ENCODE peak calls at places on chromosomes 5 and 9, in six cellular contexts. X is vagina, D is ovary, Z is suprapubic skin, A is right lobe of liver, O is stomach. L is an unnamed sample.

GRCh38 chr5:137752873-137753226 is 1.3 kb downstream of the HNRNPA0 start:
- DNase-seq in X (no peak), D (no peak), Z (no peak), A (peak), O (peak), L (no peak)

GRCh38 chr5:39891376-39891775 is 466.6 kb upstream of the DAB2 start:
- DNase-seq in X (no peak), D (no peak), Z (no peak), A (no peak), O (no peak), L (no peak)

GRCh38 chr9:120177121-120177520 is 402.8 kb downstream of the CDK5RAP2 start:
- DNase-seq in X (no peak), D (no peak), Z (no peak), A (no peak), O (no peak), L (no peak)

GRCh38 chr5:157690690-157691433 is 19.5 kb downstream of the C5orf52 start:
- DNase-seq in X (no peak), D (no peak), Z (no peak), A (no peak), O (no peak), L (no peak)

GRCh38 chr5:16978296-16978695 is 42.2 kb upstream of the MYO10 start:
- DNase-seq in X (no peak), D (no peak), Z (no peak), A (no peak), O (no peak), L (no peak)

GRCh38 chr5:96402500-96402899 is 30.5 kb downstream of the PCSK1 start:
- DNase-seq in X (no peak), D (no peak), Z (no peak), A (no peak), O (no peak), L (no peak)

GRCh38 chr9:120839146-120839545 is 3.6 kb downstream of the PSMD5 start:
- DNase-seq in X (no peak), D (no peak), Z (no peak), A (no peak), O (no peak), L (no peak)

GRCh38 chr9:7452378-7452777 is 347.2 kb downstream of the DMAC1 start:
- DNase-seq in X (no peak), D (no peak), Z (no peak), A (no peak), O (no peak), L (no peak)

GRCh38 chr5:53052499-53052898 is 57.1 kb downstream of the MOCS2 start:
- DNase-seq in X (no peak), D (no peak), Z (no peak), A (no peak), O (no peak), L (no peak)

GRCh38 chr5:6328173-6328572 is 50.2 kb downstream of the MED10 start:
- DNase-seq in X (no peak), D (no peak), Z (no peak), A (no peak), O (no peak), L (no peak)

GRCh38 chr5:65512170-65512937 is 30.6 kb upstream of the ADAMTS6 start:
- DNase-seq in X (no peak), D (no peak), Z (no peak), A (no peak), O (no peak), L (no peak)

GRCh38 chr5:135181653-135182052 is 147.6 kb upstream of the PITX1 start:
- DNase-seq in X (no peak), D (no peak), Z (no peak), A (no peak), O (no peak), L (no peak)

GRCh38 chr5:52007230-52007858 is 624.1 kb downstream of the ISL1 start:
- DNase-seq in X (no peak), D (no peak), Z (no peak), A (no peak), O (no peak), L (no peak)

GRCh38 chr5:998975-999501 is 9.6 kb upstream of the NKD2 start:
- DNase-seq in X (no peak), D (peak), Z (peak), A (no peak), O (peak), L (no peak)

GRCh38 chr5:110056580-110057114 is 366.9 kb downstream of the MAN2A1 start:
- DNase-seq in X (no peak), D (no peak), Z (no peak), A (no peak), O (no peak), L (no peak)

GRCh38 chr5:94847726-94848125 is 229.3 kb downstream of the SLF1 start:
- DNase-seq in X (no peak), D (no peak), Z (no peak), A (no peak), O (no peak), L (no peak)

GRCh38 chr5:107869459-107870115 is 198.8 kb upstream of the EFNA5 start:
- DNase-seq in X (no peak), D (no peak), Z (no peak), A (no peak), O (no peak), L (no peak)

GRCh38 chr5:62268239-62268638 is 37.8 kb upstream of the KIF2A start:
- DNase-seq in X (no peak), D (no peak), Z (no peak), A (no peak), O (no peak), L (no peak)

GRCh38 chr9:22829236-22829635 is 382.6 kb downstream of the DMRTA1 start:
- DNase-seq in X (no peak), D (no peak), Z (no peak), A (no peak), O (no peak), L (no peak)

GRCh38 chr5:157511656-157512644 is 51.9 kb downstream of the NIPAL4 start:
- DNase-seq in X (no peak), D (peak), Z (peak), A (peak), O (peak), L (peak)

GRCh38 chr9:97830884-97831829 is 21.9 kb upstream of the FOXE1 start:
- DNase-seq in X (no peak), D (no peak), Z (no peak), A (no peak), O (no peak), L (no peak)

GRCh38 chr5:50807661-50808060 is 141.2 kb downstream of the PARP8 start:
- DNase-seq in X (no peak), D (no peak), Z (no peak), A (no peak), O (no peak), L (no peak)

GRCh38 chr9:8887369-8887768 is 1087.8 kb upstream of the DMAC1 start:
- DNase-seq in X (no peak), D (no peak), Z (no peak), A (no peak), O (no peak), L (no peak)

GRCh38 chr5:44454002-44454401 is 64.8 kb upstream of the FGF10 start:
- DNase-seq in X (no peak), D (no peak), Z (no peak), A (no peak), O (no peak), L (no peak)

GRCh38 chr5:56060276-56061110 is 65.7 kb upstream of the IL6ST start:
- DNase-seq in X (no peak), D (no peak), Z (no peak), A (no peak), O (no peak), L (no peak)

GRCh38 chr5:34467436-34467835 is 188.7 kb upstream of the RAI14 start:
- DNase-seq in X (no peak), D (no peak), Z (no peak), A (no peak), O (no peak), L (no peak)

GRCh38 chr5:7395432-7396168 is at the start of gene ADCY2:
- DNase-seq in X (no peak), D (peak), Z (no peak), A (no peak), O (no peak), L (no peak)
- TF ChIP-seq POLR2A in X (no peak), D (no peak), Z (no peak), A (no peak), O (no peak), L (no peak)

DNA sequence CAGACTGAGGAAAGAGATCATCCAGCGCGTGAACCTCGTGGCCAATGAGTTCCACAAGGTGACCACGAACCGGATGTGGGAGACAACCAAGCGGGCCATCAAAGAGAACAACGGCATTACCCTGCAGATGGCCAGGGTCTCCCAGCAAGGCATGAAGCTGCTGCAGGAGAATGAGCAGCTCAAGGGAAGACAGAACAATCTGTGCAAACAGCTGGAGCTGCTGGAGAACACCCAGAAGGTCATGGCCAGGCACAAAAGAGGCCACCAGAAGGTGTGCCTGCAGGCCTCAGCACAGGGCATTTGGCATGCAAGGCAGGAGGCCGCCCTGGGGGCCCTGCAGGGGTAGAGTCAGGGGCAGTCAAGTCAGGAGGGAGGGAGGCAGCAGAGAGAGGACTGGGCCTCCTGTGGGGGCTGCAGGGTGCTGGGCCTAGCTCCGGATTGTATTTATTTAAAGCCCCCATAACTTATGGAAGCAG is 4.2 kb downstream of the PTRH1 start:
- DNase-seq in X (no peak), D (no peak), Z (no peak), A (no peak), O (no peak), L (no peak)
- H3K27ac ChIP-seq in X (no peak), D (no peak), Z (no peak), A (no peak), O (no peak), L (no peak)

DNA sequence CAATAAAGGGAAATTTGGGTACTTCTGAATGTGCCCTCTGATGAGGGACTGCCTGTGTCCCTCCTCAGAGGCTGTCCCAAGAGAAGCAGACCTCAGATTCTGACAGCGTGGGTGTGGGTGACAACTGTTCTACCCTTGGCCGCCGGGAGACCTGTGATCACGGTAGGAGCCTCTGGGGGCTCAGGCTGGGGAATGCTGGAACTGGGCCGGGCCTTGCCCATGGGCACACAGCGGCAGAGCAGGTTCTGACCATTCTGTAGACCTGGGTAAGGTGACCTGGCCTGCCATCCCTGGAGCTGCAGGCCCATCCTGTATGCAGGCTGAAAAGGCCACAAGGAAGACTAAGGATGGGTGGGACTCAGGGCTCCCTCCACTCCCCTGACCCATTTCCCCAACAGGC is 29.5 kb upstream of the GRPEL2 start:
- DNase-seq in X (no peak), D (no peak), Z (no peak), A (no peak), O (no peak), L (no peak)
- TF ChIP-seq POLR2A in X (no peak), D (no peak), Z (no peak), A (no peak), O (no peak), L (no peak)

GRCh38 chr5:32541241-32541640 is 44.1 kb upstream of the SUB1 start:
- DNase-seq in X (no peak), D (no peak), Z (no peak), A (no peak), O (no peak), L (no peak)

GRCh38 chr5:32542216-32543059 is 42.9 kb upstream of the SUB1 start:
- DNase-seq in X (no peak), D (no peak), Z (no peak), A (no peak), O (no peak), L (no peak)

GRCh38 chr5:32538031-32538547 is 47.3 kb upstream of the SUB1 start:
- DNase-seq in X (no peak), D (peak), Z (no peak), A (no peak), O (peak), L (peak)

GRCh38 chr5:32539981-32540380 is 45.4 kb upstream of the SUB1 start:
- DNase-seq in X (no peak), D (no peak), Z (no peak), A (no peak), O (no peak), L (no peak)

GRCh38 chr5:32540446-32540845 is 44.9 kb upstream of the SUB1 start:
- DNase-seq in X (no peak), D (no peak), Z (no peak), A (no peak), O (no peak), L (no peak)
- H3K27ac ChIP-seq in X (no peak), D (no peak), Z (no peak), A (no peak), O (no peak), L (peak)

DNA sequence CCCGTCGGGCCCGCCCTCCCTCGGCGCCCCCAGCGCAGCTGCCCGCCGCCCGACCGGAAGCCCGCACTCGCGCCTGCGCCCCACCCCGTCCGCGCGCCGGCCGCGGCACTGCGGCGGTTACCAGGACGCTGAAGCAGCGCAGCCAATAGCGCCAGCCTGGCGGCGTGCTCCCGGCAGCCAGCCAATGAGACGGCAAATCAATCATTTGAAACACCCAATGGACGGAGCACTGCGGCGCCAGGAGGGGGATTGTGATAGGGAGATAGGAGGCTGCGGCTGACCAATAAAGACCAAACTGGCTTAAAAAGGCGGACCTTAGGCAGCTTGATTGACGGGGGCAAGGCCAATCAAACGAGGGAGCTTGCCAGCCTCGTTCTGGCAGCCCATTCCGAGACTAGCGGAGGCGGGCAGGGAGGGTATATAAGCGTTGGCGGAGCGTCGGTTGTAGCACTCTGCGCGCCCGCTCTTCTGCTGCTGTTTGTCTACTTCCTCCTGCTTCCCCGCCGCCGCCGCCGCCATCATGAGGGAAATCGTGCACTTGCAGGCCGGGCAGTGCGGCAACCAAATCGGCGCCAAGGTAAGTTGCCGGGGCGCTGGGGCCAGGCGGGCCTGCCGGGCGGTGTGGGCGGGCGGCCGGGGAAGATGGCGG is at the start of gene TUBB4B:
- DNase-seq in X (peak), D (peak), Z (peak), A (peak), O (peak), L (peak)
- TF ChIP-seq POLR2A in X (peak), D (peak), Z (peak), A (peak), O (peak), L (peak)

GRCh38 chr9:137194388-137194787 is 5.9 kb downstream of the SSNA1 start:
- DNase-seq in X (no peak), D (no peak), Z (no peak), A (peak), O (peak), L (no peak)

GRCh38 chr9:137193771-137194170 is 5.3 kb downstream of the SSNA1 start:
- DNase-seq in X (no peak), D (no peak), Z (no peak), A (no peak), O (no peak), L (no peak)

GRCh38 chr9:137195525-137196220 is 4.9 kb downstream of the TPRN start:
- DNase-seq in X (no peak), D (no peak), Z (no peak), A (no peak), O (peak), L (no peak)

GRCh38 chr9:137192859-137193258 is 4.4 kb downstream of the SSNA1 start:
- DNase-seq in X (no peak), D (no peak), Z (no peak), A (no peak), O (no peak), L (no peak)

DNA sequence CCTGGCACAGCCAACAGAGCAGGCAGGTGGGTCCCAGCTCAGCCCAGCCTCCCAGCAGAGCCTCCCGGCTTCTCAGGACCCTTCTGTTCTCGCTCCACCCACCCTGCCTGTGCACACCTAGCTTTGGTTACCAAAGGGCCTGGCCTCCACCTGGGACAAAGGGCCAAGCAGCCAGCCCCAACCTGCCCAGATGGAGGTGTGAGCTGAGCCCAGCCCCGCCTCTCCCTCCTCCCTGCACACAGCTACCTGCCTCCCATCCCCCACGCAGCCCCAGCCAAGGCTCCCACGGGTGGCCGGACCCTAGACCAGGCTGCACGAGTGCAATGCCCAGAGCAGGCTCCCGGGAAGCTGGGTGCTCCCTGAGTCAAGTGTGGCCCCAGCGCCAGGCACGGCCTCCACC is 5.6 kb downstream of the TPRN start:
- DNase-seq in X (no peak), D (no peak), Z (no peak), A (no peak), O (peak), L (no peak)
- H3K27ac ChIP-seq in X (no peak), D (no peak), Z (no peak), A (peak), O (peak), L (no peak)

GRCh38 chr5:158990979-158991378 is 108.7 kb downstream of the EBF1 start:
- DNase-seq in X (no peak), D (no peak), Z (no peak), A (no peak), O (no peak), L (no peak)
- TF ChIP-seq POLR2A in X (no peak), D (no peak), Z (no peak), A (no peak), O (no peak), L (no peak)

GRCh38 chr9:87510251-87510683 is 12.6 kb downstream of the DAPK1 start:
- DNase-seq in X (no peak), D (no peak), Z (no peak), A (no peak), O (no peak), L (no peak)
- H3K27ac ChIP-seq in X (no peak), D (no peak), Z (no peak), A (no peak), O (no peak), L (no peak)